ENCODE peak calls at places on chromosomes 6 and 20, in five cellular contexts. L is hypothalamus, J is NCI-H345, N is NCI-H1092 treated with DMSO at 0.1 percent for 48 hours, V is tibial artery. H is an unnamed sample.

GRCh38 chr6:4788482-4788881 is 12.3 kb downstream of the CDYL start:
- DNase-seq in N (no peak), J (no peak), V (no peak), L (no peak), H (no peak)

GRCh38 chr20:34525709-34526416 is 9.6 kb downstream of the DYNLRB1 start:
- DNase-seq in V (peak), N (no peak), J (peak), L (peak), H (no peak)

GRCh38 chr6:135871878-135872277 is 20.4 kb downstream of the PDE7B start:
- DNase-seq in N (no peak), J (no peak), V (no peak), L (no peak), H (peak)

GRCh38 chr6:98539669-98540207 is 294.6 kb upstream of the POU3F2 start:
- DNase-seq in J (peak), V (no peak), N (peak), L (no peak), H (no peak)

GRCh38 chr6:105824732-105825131 is 261.4 kb upstream of the PRDM1 start:
- DNase-seq in V (no peak), L (no peak), N (no peak), J (no peak), H (no peak)

GRCh38 chr20:4513720-4514119 is 208.0 kb upstream of the PRND start:
- DNase-seq in N (no peak), L (no peak), J (no peak), V (no peak), H (no peak)

GRCh38 chr6:134379086-134379485 is 61.2 kb upstream of the SGK1 start:
- DNase-seq in J (peak), N (no peak), V (no peak), L (no peak), H (no peak)

GRCh38 chr6:108737594-108738546 is 110.4 kb upstream of the ARMC2 start:
- DNase-seq in J (no peak), N (no peak), V (peak), L (no peak), H (no peak)

GRCh38 chr6:13743736-13744127 is 32.1 kb upstream of the RANBP9 start:
- DNase-seq in N (no peak), V (no peak), J (no peak), L (no peak), H (no peak)